ENCODE peak calls at places on chromosomes 2 and 18, in seven cellular contexts. T, O, X, K, N, S and E are unnamed samples.

GRCh38 chr2:67840460-67841068 is 222.2 kb downstream of the C1D start:
- DNase-seq in T (peak; percentile 64), O (peak; percentile 83), X (peak; percentile 63), K (peak; percentile 41), N (peak; percentile 48), S (peak; percentile 71), E (peak; percentile 70)

GRCh38 chr2:172472441-172473051 is 45.2 kb downstream of the ITGA6 start:
- DNase-seq in T (no peak), O (no peak), X (no peak), K (no peak), N (no peak), S (no peak), E (no peak)

GRCh38 chr2:202034249-202035088 is 814 bp downstream of the FZD7 start:
- DNase-seq in T (peak; percentile 40), O (peak; percentile 62), X (peak; percentile 77), K (peak; percentile 66), N (peak; percentile 55), S (peak; percentile 67), E (no peak)

GRCh38 chr2:241673797-241674725 is 12.6 kb downstream of the DTYMK start:
- DNase-seq in T (no peak), O (no peak), X (no peak), K (no peak), N (no peak), S (no peak), E (peak; percentile 65)

GRCh38 chr2:86045541-86045940 is 60.1 kb downstream of the POLR1A start:
- DNase-seq in T (no peak), O (no peak), X (no peak), K (no peak), N (no peak), S (peak; percentile 15), E (no peak)

GRCh38 chr2:237573721-237574415 is 7.5 kb downstream of the PRLH start:
- DNase-seq in T (no peak), O (no peak), X (no peak), K (no peak), N (no peak), S (no peak), E (no peak)

GRCh38 chr2:16584094-16584493 is 81.5 kb downstream of the CYRIA start:
- DNase-seq in T (no peak), O (no peak), X (no peak), K (no peak), N (no peak), S (no peak), E (no peak)

GRCh38 chr2:231800493-231801091 is 14.3 kb downstream of the COPS7B start:
- DNase-seq in T (peak; percentile 44), O (no peak), X (peak; percentile 84), K (peak; percentile 12), N (peak; percentile 29), S (no peak), E (peak; percentile 69)

GRCh38 chr2:1010373-1011017 is 59.8 kb downstream of the SNTG2 start:
- DNase-seq in T (no peak), O (no peak), X (no peak), K (peak; percentile 54), N (peak; percentile 2), S (no peak), E (no peak)

GRCh38 chr18:12255626-12256026 is 1.5 kb downstream of the CIDEA start:
- DNase-seq in T (no peak), O (peak; percentile 18), X (no peak), K (peak; percentile 9), N (no peak), S (no peak), E (no peak)

GRCh38 chr18:58646334-58646862 is 17.5 kb upstream of the ALPK2 start:
- DNase-seq in T (no peak), O (no peak), X (no peak), K (no peak), N (no peak), S (no peak), E (no peak)